ENCODE peak calls at places on chromosomes 12 and 14, in seven cellular contexts. One of them, this sample, is unnamed.

GRCh38 chr12:52455818-52456217 is 3.9 kb upstream of the KRT6B start:
- DNase-seq in HCT116: no peak
- DNase-seq in A549: no peak
- DNase-seq in K562: no peak
- DNase-seq in H1: no peak
- DNase-seq in HepG2: no peak
- DNase-seq in GM12878: no peak
- DNase-seq in this sample: no peak

GRCh38 chr14:69500096-69500495 is 15.6 kb downstream of the PLEKHD1 start:
- DNase-seq in HepG2: no peak
- DNase-seq in H1: no peak
- DNase-seq in A549: no peak
- DNase-seq in K562: no peak
- DNase-seq in HCT116: no peak
- DNase-seq in GM12878: no peak
- DNase-seq in this sample: no peak

GRCh38 chr12:98909749-98910148 is 264.7 kb downstream of the APAF1 start:
- DNase-seq in GM12878: no peak
- DNase-seq in A549: no peak
- DNase-seq in HepG2: no peak
- DNase-seq in HCT116: no peak
- DNase-seq in H1: peak
- DNase-seq in K562: no peak
- DNase-seq in this sample: no peak

GRCh38 chr14:101784631-101785030 is 23.1 kb downstream of the PPP2R5C start:
- DNase-seq in K562: no peak
- DNase-seq in HepG2: no peak
- DNase-seq in GM12878: no peak
- DNase-seq in A549: no peak
- DNase-seq in HCT116: no peak
- DNase-seq in H1: no peak
- DNase-seq in this sample: no peak

GRCh38 chr12:71503579-71504470 is 64.2 kb downstream of the LGR5 start:
- DNase-seq in H1: no peak
- DNase-seq in HepG2: no peak
- DNase-seq in A549: no peak
- DNase-seq in GM12878: no peak
- DNase-seq in HCT116: no peak
- DNase-seq in K562: no peak
- DNase-seq in this sample: no peak

GRCh38 chr12:70847871-70848270 is 72.7 kb downstream of the PTPRR start:
- DNase-seq in A549: no peak
- DNase-seq in HepG2: no peak
- DNase-seq in HCT116: no peak
- DNase-seq in K562: no peak
- DNase-seq in H1: no peak
- DNase-seq in GM12878: no peak
- DNase-seq in this sample: no peak

GRCh38 chr12:42921741-42922511 is 332.4 kb upstream of the PRICKLE1 start:
- DNase-seq in HepG2: no peak
- DNase-seq in A549: no peak
- DNase-seq in H1: no peak
- DNase-seq in K562: no peak
- DNase-seq in GM12878: no peak
- DNase-seq in HCT116: no peak
- DNase-seq in this sample: peak

GRCh38 chr12:25491396-25491948 is 61.6 kb downstream of the LMNTD1 start:
- DNase-seq in A549: no peak
- DNase-seq in K562: no peak
- DNase-seq in HepG2: no peak
- DNase-seq in GM12878: no peak
- DNase-seq in HCT116: no peak
- DNase-seq in H1: no peak
- DNase-seq in this sample: no peak

GRCh38 chr12:57151741-57152407 is 4.5 kb upstream of the LRP1-AS start:
- DNase-seq in K562: no peak
- DNase-seq in HepG2: no peak
- DNase-seq in A549: no peak
- DNase-seq in GM12878: no peak
- DNase-seq in H1: no peak
- DNase-seq in HCT116: no peak
- DNase-seq in this sample: peak

GRCh38 chr12:132197581-132198281 is 53.5 kb downstream of the NOC4L start:
- DNase-seq in H1: no peak
- DNase-seq in A549: no peak
- DNase-seq in HepG2: no peak
- DNase-seq in HCT116: no peak
- DNase-seq in K562: no peak
- DNase-seq in GM12878: no peak
- DNase-seq in this sample: no peak

GRCh38 chr12:82608706-82609105 is 78.0 kb upstream of the TMTC2 start:
- DNase-seq in K562: no peak
- DNase-seq in HCT116: no peak
- DNase-seq in H1: no peak
- DNase-seq in GM12878: no peak
- DNase-seq in HepG2: no peak
- DNase-seq in A549: no peak
- DNase-seq in this sample: peak

GRCh38 chr12:41206298-41206697 is 18.2 kb downstream of the PDZRN4 start:
- DNase-seq in GM12878: no peak
- DNase-seq in K562: no peak
- DNase-seq in H1: no peak
- DNase-seq in HepG2: no peak
- DNase-seq in HCT116: no peak
- DNase-seq in A549: no peak
- DNase-seq in this sample: no peak

GRCh38 chr12:95115641-95116040 is 42.2 kb upstream of the NR2C1 start:
- DNase-seq in HepG2: no peak
- DNase-seq in HCT116: no peak
- DNase-seq in K562: no peak
- DNase-seq in H1: no peak
- DNase-seq in GM12878: no peak
- DNase-seq in A549: no peak
- DNase-seq in this sample: no peak

GRCh38 chr14:77098470-77099353 is 654 bp downstream of the CIPC start:
- DNase-seq in HCT116: no peak
- DNase-seq in K562: peak
- DNase-seq in A549: peak
- DNase-seq in H1: no peak
- DNase-seq in GM12878: no peak
- DNase-seq in HepG2: no peak
- DNase-seq in this sample: no peak

GRCh38 chr12:42186793-42187192 is 42.1 kb upstream of the GXYLT1 start:
- DNase-seq in A549: no peak
- DNase-seq in HCT116: no peak
- DNase-seq in HepG2: no peak
- DNase-seq in H1: no peak
- DNase-seq in K562: no peak
- DNase-seq in GM12878: no peak
- DNase-seq in this sample: no peak

GRCh38 chr14:30225171-30225570 is 297.5 kb upstream of the PRKD1 start:
- DNase-seq in K562: no peak
- DNase-seq in H1: no peak
- DNase-seq in HepG2: no peak
- DNase-seq in HCT116: no peak
- DNase-seq in GM12878: no peak
- DNase-seq in A549: no peak
- DNase-seq in this sample: no peak

GRCh38 chr12:121325922-121326396 is 26.3 kb downstream of the ANAPC5 start:
- DNase-seq in HepG2: no peak
- DNase-seq in GM12878: no peak
- DNase-seq in A549: no peak
- DNase-seq in H1: no peak
- DNase-seq in HCT116: no peak
- DNase-seq in K562: no peak
- DNase-seq in this sample: no peak

GRCh38 chr12:120598674-120599463 is 17.7 kb upstream of the POP5 start:
- DNase-seq in HCT116: no peak
- DNase-seq in A549: peak
- DNase-seq in GM12878: no peak
- DNase-seq in K562: no peak
- DNase-seq in H1: no peak
- DNase-seq in HepG2: peak
- DNase-seq in this sample: peak

DNA sequence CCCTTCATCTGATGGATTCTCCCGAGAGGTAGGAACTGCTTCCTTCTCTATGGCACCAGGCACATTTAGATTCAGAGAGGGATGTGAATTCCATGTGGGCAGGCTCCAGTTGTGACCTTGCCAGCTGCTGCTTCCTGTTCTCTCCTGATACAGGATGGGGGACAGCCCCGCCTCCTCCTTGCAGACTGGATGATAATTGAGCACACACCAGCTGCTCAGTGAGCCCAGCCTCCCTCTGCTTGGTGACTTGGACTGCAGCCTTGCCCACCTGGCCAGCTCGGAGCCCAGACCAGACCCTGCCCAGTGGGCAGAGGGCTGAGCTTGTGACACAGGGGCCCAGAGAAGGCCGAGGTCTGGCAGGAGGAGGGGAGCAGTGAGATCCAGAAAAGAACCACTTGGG is 90.2 kb downstream of the CALM1 start:
- DNase-seq in HepG2: no peak
- DNase-seq in H1: peak
- DNase-seq in A549: no peak
- DNase-seq in HCT116: no peak
- DNase-seq in GM12878: no peak
- DNase-seq in K562: no peak
- DNase-seq in this sample: no peak
- TF ChIP-seq CEBPB in HepG2: no peak
- TF ChIP-seq CEBPB in H1: no peak
- TF ChIP-seq CEBPB in A549: no peak
- TF ChIP-seq CEBPB in HCT116: no peak
- TF ChIP-seq CEBPB in GM12878: no peak
- TF ChIP-seq CEBPB in K562: no peak
- TF ChIP-seq CEBPB in this sample: no peak

DNA sequence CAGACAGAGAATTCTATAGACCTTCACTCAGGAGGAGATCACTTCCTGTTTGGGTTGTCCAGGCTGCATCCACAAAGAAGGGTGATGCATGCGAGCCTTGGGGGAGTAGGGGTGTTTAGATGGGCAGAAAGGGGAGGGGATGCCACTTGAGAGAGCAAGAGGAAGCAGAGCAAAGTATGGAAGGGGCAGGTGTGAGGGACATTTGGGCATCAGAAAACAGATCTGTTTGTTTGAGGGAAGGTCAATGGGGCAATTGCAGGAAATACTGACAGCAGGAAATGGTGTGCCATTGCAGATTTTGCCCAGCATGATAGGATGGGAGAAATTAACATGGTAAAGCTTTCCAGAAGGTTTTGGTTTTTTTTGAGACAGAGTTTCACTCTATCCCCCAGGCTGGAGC is 146.5 kb upstream of the FOXN3 start:
- DNase-seq in A549: no peak
- DNase-seq in GM12878: no peak
- DNase-seq in H1: no peak
- DNase-seq in HepG2: no peak
- DNase-seq in HCT116: no peak
- DNase-seq in K562: no peak
- DNase-seq in this sample: no peak
- TF ChIP-seq CEBPB in A549: no peak
- TF ChIP-seq CEBPB in GM12878: no peak
- TF ChIP-seq CEBPB in H1: no peak
- TF ChIP-seq CEBPB in HepG2: no peak
- TF ChIP-seq CEBPB in HCT116: no peak
- TF ChIP-seq CEBPB in K562: no peak
- TF ChIP-seq CEBPB in this sample: no peak

GRCh38 chr14:100051103-100051502 is 14.1 kb upstream of the EVL start:
- DNase-seq in H1: no peak
- DNase-seq in GM12878: no peak
- DNase-seq in HepG2: no peak
- DNase-seq in K562: no peak
- DNase-seq in HCT116: no peak
- DNase-seq in A549: no peak
- DNase-seq in this sample: no peak

GRCh38 chr14:100047600-100047999 is 17.6 kb upstream of the EVL start:
- DNase-seq in H1: no peak
- DNase-seq in K562: no peak
- DNase-seq in HepG2: no peak
- DNase-seq in GM12878: no peak
- DNase-seq in A549: no peak
- DNase-seq in HCT116: no peak
- DNase-seq in this sample: no peak

GRCh38 chr14:100049220-100049619 is 16.0 kb upstream of the EVL start:
- DNase-seq in HepG2: peak
- DNase-seq in A549: no peak
- DNase-seq in H1: no peak
- DNase-seq in K562: no peak
- DNase-seq in HCT116: no peak
- DNase-seq in GM12878: no peak
- DNase-seq in this sample: peak

GRCh38 chr14:100051543-100051942 is 13.7 kb upstream of the EVL start:
- DNase-seq in A549: no peak
- DNase-seq in H1: no peak
- DNase-seq in GM12878: no peak
- DNase-seq in HepG2: no peak
- DNase-seq in K562: no peak
- DNase-seq in HCT116: no peak
- DNase-seq in this sample: peak

GRCh38 chr14:100048786-100049185 is 16.4 kb upstream of the EVL start:
- DNase-seq in H1: no peak
- DNase-seq in K562: no peak
- DNase-seq in GM12878: no peak
- DNase-seq in HepG2: no peak
- DNase-seq in A549: no peak
- DNase-seq in HCT116: no peak
- DNase-seq in this sample: no peak
- TF ChIP-seq CEBPB in H1: no peak
- TF ChIP-seq CEBPB in K562: no peak
- TF ChIP-seq CEBPB in GM12878: no peak
- TF ChIP-seq CEBPB in HepG2: no peak
- TF ChIP-seq CEBPB in A549: no peak
- TF ChIP-seq CEBPB in HCT116: no peak
- TF ChIP-seq CEBPB in this sample: no peak

DNA sequence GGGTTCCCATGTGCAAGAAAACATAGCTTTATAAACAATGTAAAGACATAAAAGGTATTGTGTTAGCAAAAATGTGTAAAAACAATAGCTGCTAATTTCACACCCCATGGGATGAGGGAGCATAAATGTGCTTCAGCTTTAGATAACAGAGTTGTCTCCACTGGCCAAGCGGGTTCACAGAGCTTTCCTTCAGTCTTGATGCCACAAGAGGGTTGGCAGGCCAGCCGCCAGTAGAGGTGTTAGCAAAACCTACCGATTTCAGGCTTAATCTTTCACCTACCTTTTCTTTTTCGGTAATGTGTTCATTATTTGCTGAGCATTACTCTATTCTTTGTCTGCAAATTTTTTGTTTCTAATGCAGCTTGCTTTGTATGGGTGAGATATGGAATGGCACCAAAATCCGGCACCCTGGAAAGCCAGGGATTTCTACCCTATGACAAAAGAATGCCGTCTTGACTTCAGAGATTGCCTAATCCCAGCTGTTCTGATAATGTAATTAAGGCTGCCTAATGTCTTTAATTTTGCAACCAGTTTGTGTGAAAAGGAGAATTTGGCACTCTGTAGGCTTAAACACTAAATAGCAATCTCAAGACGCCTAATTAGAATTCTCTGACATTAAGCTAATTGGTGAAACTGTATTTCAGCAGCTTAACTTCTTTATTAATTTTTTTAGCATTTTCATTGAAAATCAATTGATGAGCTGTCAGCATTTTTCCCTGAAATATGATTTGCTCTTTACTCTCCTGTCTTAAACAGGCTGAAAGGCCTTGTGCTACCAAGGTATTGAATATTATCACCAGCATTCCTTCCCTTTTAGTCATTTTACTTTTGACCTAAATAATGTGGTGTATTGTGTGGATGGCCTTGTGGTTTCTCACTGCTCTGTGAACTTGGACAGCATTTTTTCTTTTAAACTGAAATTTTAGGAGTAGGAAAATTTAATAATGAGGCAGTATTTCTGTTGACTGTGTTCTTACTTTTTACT is 60.7 kb downstream of the POLR3B start:
- DNase-seq in HepG2: peak
- DNase-seq in H1: no peak
- DNase-seq in A549: no peak
- DNase-seq in HCT116: peak
- DNase-seq in K562: no peak
- DNase-seq in GM12878: no peak
- DNase-seq in this sample: peak
- TF ChIP-seq CEBPB in HepG2: no peak
- TF ChIP-seq CEBPB in H1: no peak
- TF ChIP-seq CEBPB in A549: no peak
- TF ChIP-seq CEBPB in HCT116: no peak
- TF ChIP-seq CEBPB in K562: no peak
- TF ChIP-seq CEBPB in GM12878: no peak
- TF ChIP-seq CEBPB in this sample: peak